ENCODE peak calls at places on chromosome 1, in four cellular contexts. O is PC-9, A is AG04449, W is AG04450. R is an unnamed sample.

GRCh38 chr1:230067441-230067870 is 418 bp downstream of the GALNT2 start:
- DNase-seq in W (no peak), A (no peak), O (peak; percentile 37), R (peak; percentile 27)

GRCh38 chr1:83751602-83752001 is 247.3 kb downstream of the TTLL7 start:
- DNase-seq in W (no peak), O (no peak), A (no peak), R (no peak)

GRCh38 chr1:65027699-65028358 is 61.5 kb upstream of the JAK1 start:
- DNase-seq in W (no peak), A (no peak), O (no peak), R (no peak)

GRCh38 chr1:192901500-192901899 is 92.7 kb downstream of the RGS2 start:
- DNase-seq in O (no peak), A (no peak), W (no peak), R (no peak)

GRCh38 chr1:183331095-183331742 is 87.0 kb downstream of the NMNAT2 start:
- DNase-seq in A (no peak), O (no peak), W (no peak), R (peak; percentile 17)

GRCh38 chr1:155697046-155697445 is 8.2 kb downstream of the DAP3 start:
- DNase-seq in W (no peak), A (no peak), O (no peak), R (no peak)

GRCh38 chr1:222814536-222815366 is at the start of gene DISP1:
- DNase-seq in O (peak; percentile 78), A (no peak), W (no peak), R (peak; percentile 81)

GRCh38 chr1:201506573-201507567 is at the start of gene CSRP1:
- DNase-seq in W (no peak), A (no peak), O (peak; percentile 64), R (peak; percentile 79)

GRCh38 chr1:183033205-183033604 is 10.0 kb downstream of the LAMC1 start:
- DNase-seq in O (no peak), W (no peak), A (no peak), R (no peak)

GRCh38 chr1:67535474-67535873 is 105.3 kb upstream of the SERBP1 start:
- DNase-seq in W (peak; percentile 65), A (peak; percentile 49), O (peak; percentile 88), R (peak; percentile 89)

GRCh38 chr1:180080439-180080838 is 74.2 kb upstream of the QSOX1 start:
- DNase-seq in O (no peak), A (no peak), W (no peak), R (no peak)

GRCh38 chr1:193408782-193409293 is 222.4 kb upstream of the B3GALT2 start:
- DNase-seq in A (peak; percentile 84), W (peak; percentile 32), O (peak; percentile 29), R (peak; percentile 81)

GRCh38 chr1:160624464-160624863 is 22.4 kb downstream of the SLAMF1 start:
- DNase-seq in O (no peak), W (no peak), A (no peak), R (no peak)

GRCh38 chr1:115461526-115461925 is 123.5 kb upstream of the NGF start:
- DNase-seq in A (no peak), O (no peak), W (no peak), R (no peak)

GRCh38 chr1:214548988-214549387 is 2.4 kb downstream of the PTPN14 start:
- DNase-seq in O (peak; percentile 28), W (no peak), A (no peak), R (peak; percentile 43)

GRCh38 chr1:227766015-227766634 is 30.9 kb downstream of the SNAP47 start:
- DNase-seq in W (no peak), O (peak; percentile 93), A (no peak), R (no peak)

GRCh38 chr1:171683826-171684225 is 31.3 kb upstream of the MYOC start:
- DNase-seq in O (no peak), A (no peak), W (no peak), R (no peak)

GRCh38 chr1:59390307-59390706 is 93.4 kb downstream of the FGGY start:
- DNase-seq in O (no peak), W (no peak), A (no peak), R (no peak)

GRCh38 chr1:207876129-207876528 is 34.8 kb downstream of the CD34 start:
- DNase-seq in W (no peak), A (no peak), O (no peak), R (no peak)

GRCh38 chr1:86155807-86156561 is 588 bp downstream of the COL24A1 start:
- DNase-seq in A (no peak), O (peak; percentile 10), W (no peak), R (peak; percentile 20)

GRCh38 chr1:164602142-164602429 is 43.1 kb downstream of the PBX1 start:
- DNase-seq in O (peak; percentile 75), A (no peak), W (no peak), R (peak; percentile 79)

GRCh38 chr1:248686815-248687214 is 15.8 kb downstream of the OR14I1 start:
- DNase-seq in W (no peak), A (no peak), O (no peak), R (peak; percentile 22)

GRCh38 chr1:119914071-119914470 is 17.8 kb upstream of the ADAM30 start:
- DNase-seq in O (no peak), W (no peak), A (no peak), R (no peak)

GRCh38 chr1:186435336-186435735 is 25.6 kb downstream of the PDC start:
- DNase-seq in O (no peak), W (no peak), A (no peak), R (no peak)

GRCh38 chr1:118290046-118290445 is 105.0 kb upstream of the SPAG17 start:
- DNase-seq in W (no peak), A (no peak), O (no peak), R (no peak)

GRCh38 chr1:235161685-235162327 is 756 bp upstream of the RBM34 start:
- DNase-seq in A (no peak), W (no peak), O (no peak), R (no peak)

GRCh38 chr1:235160395-235160964 is 570 bp downstream of the RBM34 start:
- DNase-seq in O (no peak), W (peak; percentile 18), A (no peak), R (no peak)

GRCh38 chr1:235158680-235159079 is 2.4 kb downstream of the RBM34 start:
- DNase-seq in O (no peak), W (no peak), A (no peak), R (no peak)

GRCh38 chr1:235157150-235157549 is 3.9 kb downstream of the RBM34 start:
- DNase-seq in W (no peak), A (no peak), O (no peak), R (no peak)

DNA sequence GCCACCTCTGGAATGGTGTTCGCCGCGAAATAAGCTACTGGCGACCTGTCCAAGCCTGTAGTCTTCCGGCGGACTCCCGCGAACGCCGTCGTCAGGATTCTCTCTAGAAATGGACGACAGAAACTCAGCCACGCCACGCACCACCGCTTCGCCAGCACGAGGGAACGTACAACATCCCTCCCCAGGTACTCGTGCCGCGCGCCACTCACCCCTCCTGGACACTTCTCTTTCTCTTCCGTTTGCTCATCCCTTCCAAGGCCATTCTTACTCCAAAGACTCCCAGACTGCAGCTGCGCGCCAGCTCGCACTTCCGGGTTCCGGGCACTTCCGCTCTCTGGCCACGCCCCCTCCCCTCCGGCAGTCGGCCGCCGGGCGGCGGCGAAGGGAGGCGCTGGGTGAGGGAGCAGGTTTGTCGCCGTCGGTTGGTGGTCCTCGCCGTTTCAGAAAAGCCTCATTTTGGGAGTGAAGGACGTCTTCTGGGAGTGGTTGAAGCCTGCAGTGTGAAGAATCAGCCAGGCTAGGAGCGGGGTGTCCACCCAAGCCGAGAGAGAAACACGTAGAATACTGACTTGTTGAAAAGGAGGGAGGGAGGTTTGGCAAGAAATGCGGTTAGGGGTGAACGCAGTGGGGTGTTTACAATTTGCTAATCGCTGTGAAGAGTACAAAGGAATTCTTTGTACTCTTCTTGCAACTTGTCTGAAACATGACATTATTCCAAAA is at the start of gene RBM34:
- DNase-seq in A (peak; percentile 29), O (peak; percentile 95), W (peak; percentile 74), R (peak; percentile 96)
- TF ChIP-seq CTCF in A (peak; percentile 40), O (no peak), W (peak; percentile 26), R (no peak)

GRCh38 chr1:21669287-21670058 is at the start of gene RAP1GAP:
- DNase-seq in W (no peak), O (no peak), A (no peak), R (no peak)
- TF ChIP-seq CTCF in W (no peak), O (no peak), A (no peak), R (no peak)

DNA sequence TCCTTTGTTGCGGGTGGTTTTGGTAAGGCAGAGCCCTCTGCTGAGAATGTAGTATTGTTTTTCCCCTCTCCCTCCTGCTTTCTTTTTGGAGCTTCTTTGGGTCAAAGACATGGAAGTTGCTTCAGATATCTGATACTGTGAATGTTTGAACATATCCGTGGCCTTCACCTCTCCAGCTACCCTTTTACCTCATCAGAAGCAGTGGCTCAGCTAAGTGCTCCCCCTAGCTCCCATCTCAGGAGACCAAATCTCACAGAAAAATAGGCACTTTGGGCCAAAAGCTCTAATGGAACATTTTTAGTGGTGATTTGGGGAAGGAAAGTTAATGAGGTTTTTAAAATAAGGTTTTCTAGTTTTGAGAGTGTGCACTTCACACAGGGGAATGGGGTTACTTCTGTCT is 6.3 kb downstream of the TMEM200B start:
- DNase-seq in W (no peak), O (no peak), A (no peak), R (no peak)
- TF ChIP-seq CTCF in W (peak; percentile 36), O (no peak), A (no peak), R (no peak)

GRCh38 chr1:107056426-107057196 is at the start of gene PRMT6:
- DNase-seq in W (peak; percentile 26), O (peak; percentile 65), A (no peak), R (peak; percentile 77)
- TF ChIP-seq CTCF in W (no peak), O (peak; percentile 16), A (no peak), R (no peak)

GRCh38 chr1:4741876-4742423 is 87.5 kb downstream of the AJAP1 start:
- DNase-seq in A (no peak), W (no peak), O (no peak), R (no peak)
- TF ChIP-seq CTCF in A (no peak), W (no peak), O (no peak), R (no peak)

R was measured in Calu3.